ENCODE peak calls at places on chromosomes 1 and 21, in eight cellular contexts. One of them, this sample, is unnamed.

GRCh38 chr1:70542856-70543255 is 131.8 kb downstream of the CTH start:
- DNase-seq in cardiac fibroblast: no peak
- DNase-seq in GM20000: no peak
- DNase-seq in CD8-positive, alpha-beta memory T cell: no peak
- DNase-seq in pancreas: no peak
- DNase-seq in fibroblast of lung: no peak
- DNase-seq in EL: no peak
- DNase-seq in NCI-H748 treated with DMSO at 0.1 percent for 48 hours: peak; percentile 3
- DNase-seq in this sample: no peak

GRCh38 chr1:183804916-183805734 is at the start of gene RGL1:
- DNase-seq in EL: peak; percentile 71
- DNase-seq in CD8-positive, alpha-beta memory T cell: no peak
- DNase-seq in GM20000: peak; percentile 60
- DNase-seq in cardiac fibroblast: peak; percentile 88
- DNase-seq in pancreas: peak; percentile 39
- DNase-seq in NCI-H748 treated with DMSO at 0.1 percent for 48 hours: no peak
- DNase-seq in fibroblast of lung: peak; percentile 76
- DNase-seq in this sample: no peak

GRCh38 chr1:175839678-175840669 is 96.6 kb upstream of the TNR start:
- DNase-seq in GM20000: no peak
- DNase-seq in fibroblast of lung: no peak
- DNase-seq in cardiac fibroblast: no peak
- DNase-seq in pancreas: no peak
- DNase-seq in EL: peak; percentile 33
- DNase-seq in CD8-positive, alpha-beta memory T cell: no peak
- DNase-seq in NCI-H748 treated with DMSO at 0.1 percent for 48 hours: no peak
- DNase-seq in this sample: no peak

GRCh38 chr1:224626042-224626441 is 9.9 kb downstream of the CNIH3 start:
- DNase-seq in CD8-positive, alpha-beta memory T cell: no peak
- DNase-seq in EL: peak; percentile 72
- DNase-seq in GM20000: no peak
- DNase-seq in NCI-H748 treated with DMSO at 0.1 percent for 48 hours: no peak
- DNase-seq in cardiac fibroblast: peak; percentile 75
- DNase-seq in fibroblast of lung: peak; percentile 97
- DNase-seq in pancreas: no peak
- DNase-seq in this sample: no peak

GRCh38 chr21:41827951-41828883 is 50.9 kb downstream of the PRDM15 start:
- DNase-seq in fibroblast of lung: no peak
- DNase-seq in GM20000: no peak
- DNase-seq in CD8-positive, alpha-beta memory T cell: no peak
- DNase-seq in EL: peak; percentile 6
- DNase-seq in cardiac fibroblast: no peak
- DNase-seq in pancreas: no peak
- DNase-seq in NCI-H748 treated with DMSO at 0.1 percent for 48 hours: no peak
- DNase-seq in this sample: no peak

GRCh38 chr1:229848762-229849677 is 218.0 kb upstream of the GALNT2 start:
- DNase-seq in GM20000: no peak
- DNase-seq in CD8-positive, alpha-beta memory T cell: no peak
- DNase-seq in fibroblast of lung: peak; percentile 7
- DNase-seq in EL: peak; percentile 13
- DNase-seq in cardiac fibroblast: peak; percentile 45
- DNase-seq in pancreas: no peak
- DNase-seq in NCI-H748 treated with DMSO at 0.1 percent for 48 hours: peak; percentile 6
- DNase-seq in this sample: peak; percentile 30

GRCh38 chr21:41170442-41170841 is 2.5 kb downstream of the BACE2 start:
- DNase-seq in fibroblast of lung: peak; percentile 40
- DNase-seq in EL: peak; percentile 39
- DNase-seq in CD8-positive, alpha-beta memory T cell: no peak
- DNase-seq in NCI-H748 treated with DMSO at 0.1 percent for 48 hours: no peak
- DNase-seq in pancreas: peak; percentile 45
- DNase-seq in GM20000: peak; percentile 59
- DNase-seq in cardiac fibroblast: peak; percentile 54
- DNase-seq in this sample: peak; percentile 57

GRCh38 chr1:116514708-116515525 is 55.9 kb downstream of the CD58 start:
- DNase-seq in GM20000: peak; percentile 60
- DNase-seq in pancreas: no peak
- DNase-seq in CD8-positive, alpha-beta memory T cell: peak; percentile 75
- DNase-seq in cardiac fibroblast: peak; percentile 65
- DNase-seq in fibroblast of lung: peak; percentile 90
- DNase-seq in EL: no peak
- DNase-seq in NCI-H748 treated with DMSO at 0.1 percent for 48 hours: no peak
- DNase-seq in this sample: peak; percentile 33

GRCh38 chr1:97630281-97630680 is 290.6 kb downstream of the DPYD start:
- DNase-seq in pancreas: no peak
- DNase-seq in cardiac fibroblast: no peak
- DNase-seq in fibroblast of lung: no peak
- DNase-seq in GM20000: no peak
- DNase-seq in NCI-H748 treated with DMSO at 0.1 percent for 48 hours: no peak
- DNase-seq in EL: no peak
- DNase-seq in CD8-positive, alpha-beta memory T cell: no peak
- DNase-seq in this sample: no peak

GRCh38 chr1:109787211-109787844 is 23.6 kb upstream of the EPS8L3 start:
- DNase-seq in pancreas: no peak
- DNase-seq in cardiac fibroblast: peak; percentile 45
- DNase-seq in GM20000: no peak
- DNase-seq in fibroblast of lung: peak; percentile 52
- DNase-seq in EL: peak; percentile 50
- DNase-seq in CD8-positive, alpha-beta memory T cell: peak; percentile 10
- DNase-seq in NCI-H748 treated with DMSO at 0.1 percent for 48 hours: no peak
- DNase-seq in this sample: no peak

GRCh38 chr1:15948600-15949452 is 27.1 kb downstream of the ZBTB17 start:
- DNase-seq in NCI-H748 treated with DMSO at 0.1 percent for 48 hours: no peak
- DNase-seq in fibroblast of lung: peak; percentile 98
- DNase-seq in EL: peak; percentile 97
- DNase-seq in CD8-positive, alpha-beta memory T cell: no peak
- DNase-seq in cardiac fibroblast: peak; percentile 97
- DNase-seq in GM20000: peak; percentile 76
- DNase-seq in pancreas: no peak
- DNase-seq in this sample: no peak

GRCh38 chr1:63717511-63718120 is 56.2 kb upstream of the ROR1 start:
- DNase-seq in NCI-H748 treated with DMSO at 0.1 percent for 48 hours: no peak
- DNase-seq in pancreas: no peak
- DNase-seq in CD8-positive, alpha-beta memory T cell: no peak
- DNase-seq in fibroblast of lung: no peak
- DNase-seq in EL: no peak
- DNase-seq in cardiac fibroblast: no peak
- DNase-seq in GM20000: no peak
- DNase-seq in this sample: no peak

GRCh38 chr1:64526312-64526711 is 56.4 kb downstream of the CACHD1 start:
- DNase-seq in EL: no peak
- DNase-seq in fibroblast of lung: no peak
- DNase-seq in NCI-H748 treated with DMSO at 0.1 percent for 48 hours: no peak
- DNase-seq in cardiac fibroblast: no peak
- DNase-seq in GM20000: no peak
- DNase-seq in CD8-positive, alpha-beta memory T cell: no peak
- DNase-seq in pancreas: no peak
- DNase-seq in this sample: no peak

GRCh38 chr1:62725255-62725654 is 37.1 kb upstream of the DOCK7 start:
- DNase-seq in CD8-positive, alpha-beta memory T cell: no peak
- DNase-seq in fibroblast of lung: peak; percentile 86
- DNase-seq in pancreas: no peak
- DNase-seq in EL: peak; percentile 68
- DNase-seq in cardiac fibroblast: peak; percentile 88
- DNase-seq in NCI-H748 treated with DMSO at 0.1 percent for 48 hours: no peak
- DNase-seq in GM20000: peak; percentile 12
- DNase-seq in this sample: no peak

GRCh38 chr21:44365251-44365966 is 12.0 kb downstream of the TRPM2 start:
- DNase-seq in EL: no peak
- DNase-seq in pancreas: no peak
- DNase-seq in fibroblast of lung: no peak
- DNase-seq in NCI-H748 treated with DMSO at 0.1 percent for 48 hours: no peak
- DNase-seq in CD8-positive, alpha-beta memory T cell: peak; percentile 43
- DNase-seq in cardiac fibroblast: no peak
- DNase-seq in GM20000: no peak
- DNase-seq in this sample: no peak

GRCh38 chr21:35840197-35840799 is 220.0 kb downstream of the SETD4 start:
- DNase-seq in CD8-positive, alpha-beta memory T cell: peak; percentile 54
- DNase-seq in cardiac fibroblast: peak; percentile 94
- DNase-seq in EL: peak; percentile 76
- DNase-seq in fibroblast of lung: peak; percentile 80
- DNase-seq in NCI-H748 treated with DMSO at 0.1 percent for 48 hours: peak; percentile 66
- DNase-seq in pancreas: no peak
- DNase-seq in GM20000: peak; percentile 36
- DNase-seq in this sample: peak; percentile 11